ENCODE peak calls at places on chromosomes 16 and 17, in seven cellular contexts. A is adrenal gland, Q is Right ventricle myocardium superior, V is WTC11, G is ELR, E is cardiac fibroblast, B is dorsolateral prefrontal cortex. N is an unnamed sample.

GRCh38 chr17:29059281-29059680 is 16.3 kb downstream of the PIPOX start:
- DNase-seq in A (no peak), Q (no peak), V (no peak), G (peak), E (peak), B (no peak), N (no peak)

GRCh38 chr17:60790205-60790604 is 112.6 kb downstream of the BCAS3 start:
- DNase-seq in A (no peak), Q (no peak), V (no peak), G (no peak), E (no peak), B (no peak), N (no peak)

GRCh38 chr17:83137523-83137922 is 58.1 kb downstream of the METRNL start:
- DNase-seq in A (peak), Q (peak), V (no peak), G (no peak), E (no peak), B (peak), N (no peak)

GRCh38 chr16:26195225-26195624 is 503.5 kb downstream of the HS3ST4 start:
- DNase-seq in A (no peak), Q (no peak), V (no peak), G (no peak), E (no peak), B (no peak), N (no peak)

GRCh38 chr17:17815436-17816200 is 21.2 kb downstream of the SREBF1 start:
- DNase-seq in A (peak), Q (no peak), V (no peak), G (no peak), E (no peak), B (no peak), N (no peak)

GRCh38 chr17:42686520-42687137 is 4.3 kb downstream of the CNTNAP1 start:
- DNase-seq in A (no peak), Q (no peak), V (no peak), G (no peak), E (no peak), B (no peak), N (no peak)

GRCh38 chr16:5176505-5176904 is 78.9 kb upstream of the EEF2KMT start:
- DNase-seq in A (no peak), Q (no peak), V (peak), G (no peak), E (no peak), B (no peak), N (no peak)

GRCh38 chr17:72591500-72592241 is 470.9 kb downstream of the SOX9 start:
- DNase-seq in A (no peak), Q (no peak), V (peak), G (peak), E (peak), B (no peak), N (peak)

GRCh38 chr17:50373705-50374104 is 676 bp downstream of the EME1 start:
- DNase-seq in A (no peak), Q (no peak), V (no peak), G (no peak), E (no peak), B (no peak), N (no peak)

GRCh38 chr16:31215287-31216115 is 1.4 kb downstream of the PYDC1 start:
- DNase-seq in A (peak), Q (peak), V (peak), G (peak), E (peak), B (no peak), N (peak)

GRCh38 chr17:38601539-38602351 is 4.0 kb downstream of the SRCIN1 start:
- DNase-seq in A (no peak), Q (no peak), V (peak), G (no peak), E (no peak), B (no peak), N (no peak)

GRCh38 chr17:80195671-80196529 is 24.2 kb downstream of the SGSH start:
- DNase-seq in A (peak), Q (no peak), V (peak), G (peak), E (peak), B (no peak), N (peak)

GRCh38 chr16:47375423-47375822 is 85.4 kb downstream of the ITFG1 start:
- DNase-seq in A (no peak), Q (no peak), V (no peak), G (peak), E (no peak), B (no peak), N (peak)